ENCODE peak calls at places on chromosome 4, in eight cellular contexts. D is dorsolateral prefrontal cortex, O is T-helper 2 cell, V is LNCaP clone FGC, P is substantia nigra, K is AG08396, S is natural killer cell, H is cortex of kidney. B is an unnamed sample.

GRCh38 chr4:88660446-88661294 is 37.0 kb downstream of the NAP1L5 start:
- DNase-seq in D (no peak), K (no peak), H (no peak), S (no peak), O (no peak), V (no peak), P (no peak), B (no peak)

GRCh38 chr4:118972167-118972566 is 83.5 kb downstream of the SYNPO2 start:
- DNase-seq in K (no peak), H (no peak), V (no peak), S (no peak), P (no peak), O (no peak), D (no peak), B (no peak)

GRCh38 chr4:123600921-123601904 is 204.6 kb downstream of the SPRY1 start:
- DNase-seq in S (no peak), P (no peak), H (no peak), V (no peak), K (no peak), D (no peak), O (no peak), B (no peak)

GRCh38 chr4:53656421-53656981 is 65.2 kb upstream of the LNX1 start:
- DNase-seq in P (no peak), S (no peak), O (no peak), V (no peak), D (no peak), K (peak), H (no peak), B (no peak)

GRCh38 chr4:53510316-53510715 is 81.0 kb downstream of the LNX1 start:
- DNase-seq in S (no peak), O (no peak), K (no peak), D (no peak), P (no peak), H (no peak), V (no peak), B (no peak)

GRCh38 chr4:32560306-32560705 is 1840.1 kb downstream of the PCDH7 start:
- DNase-seq in S (no peak), D (no peak), H (no peak), P (no peak), V (no peak), O (no peak), K (no peak), B (no peak)

GRCh38 chr4:172142331-172142738 is 329.1 kb downstream of the GALNTL6 start:
- DNase-seq in V (no peak), H (no peak), S (no peak), O (no peak), P (no peak), K (no peak), D (no peak), B (no peak)

GRCh38 chr4:67909910-67910905 is 26.4 kb upstream of the TMPRSS11D start:
- DNase-seq in V (no peak), K (peak), S (no peak), P (no peak), H (no peak), O (no peak), D (no peak), B (no peak)

GRCh38 chr4:158347596-158347995 is 137.3 kb downstream of the TMEM144 start:
- DNase-seq in P (no peak), S (no peak), O (no peak), H (no peak), V (no peak), D (no peak), K (no peak), B (no peak)

GRCh38 chr4:3293410-3294391 is 880 bp downstream of the RGS12 start:
- DNase-seq in V (no peak), D (peak), H (no peak), S (no peak), O (no peak), K (no peak), P (no peak), B (no peak)

GRCh38 chr4:183588169-183588675 is 70.8 kb downstream of the RWDD4 start:
- DNase-seq in O (no peak), D (peak), P (no peak), K (peak), V (no peak), H (no peak), S (no peak), B (no peak)

GRCh38 chr4:102687373-102687981 is 73.3 kb downstream of the MANBA start:
- DNase-seq in P (no peak), D (no peak), V (no peak), O (no peak), K (no peak), H (no peak), S (no peak), B (no peak)

B was measured in CD14-positive monocyte.